ENCODE peak calls at places on chromosomes 7 and 10, in six cellular contexts. B is heart left ventricle, R is spleen, T is body of pancreas, U is HCT116, G is uterus. S is an unnamed sample.

GRCh38 chr10:30862486-30862885 is 169.2 kb downstream of the ZNF438 start:
- DNase-seq in B (no peak), R (no peak), T (no peak), U (no peak), G (no peak), S (no peak)

GRCh38 chr10:132705173-132705572 is 80.8 kb downstream of the NKX6-2 start:
- DNase-seq in B (peak; percentile 59), R (peak; percentile 73), T (no peak), U (no peak), G (no peak), S (peak; percentile 64)

GRCh38 chr10:110032801-110033723 is 25.3 kb downstream of the ADD3 start:
- DNase-seq in B (no peak), R (no peak), T (peak; percentile 65), U (no peak), G (no peak), S (peak; percentile 55)

GRCh38 chr7:147708871-147709270 is 881.7 kb upstream of the C7orf33 start:
- DNase-seq in B (no peak), R (no peak), T (no peak), U (no peak), G (no peak), S (no peak)

GRCh38 chr7:128021361-128021760 is 9.9 kb downstream of the LRRC4 start:
- DNase-seq in B (no peak), R (no peak), T (no peak), U (peak; percentile 19), G (no peak), S (no peak)

GRCh38 chr10:79084972-79085597 is 16.3 kb downstream of the ZMIZ1 start:
- DNase-seq in B (peak; percentile 63), R (peak; percentile 87), T (no peak), U (no peak), G (no peak), S (no peak)

GRCh38 chr7:70178787-70179186 is 580.5 kb downstream of the AUTS2 start:
- DNase-seq in B (no peak), R (no peak), T (no peak), U (no peak), G (no peak), S (no peak)

GRCh38 chr10:102517553-102517952 is 13.8 kb downstream of the SUFU start:
- DNase-seq in B (no peak), R (peak; percentile 9), T (no peak), U (no peak), G (no peak), S (no peak)

GRCh38 chr10:3948843-3949242 is 163.8 kb upstream of the KLF6 start:
- DNase-seq in B (no peak), R (no peak), T (peak; percentile 54), U (no peak), G (no peak), S (peak; percentile 54)

GRCh38 chr10:127907411-127908105 is 655 bp downstream of the PTPRE start:
- DNase-seq in B (peak; percentile 82), R (peak; percentile 86), T (no peak), U (no peak), G (no peak), S (peak; percentile 47)

GRCh38 chr10:64726466-64726865 is 1205.3 kb downstream of the REEP3 start:
- DNase-seq in B (no peak), R (no peak), T (no peak), U (no peak), G (no peak), S (no peak)

GRCh38 chr7:18771834-18772566 is 276.5 kb downstream of the HDAC9 start:
- DNase-seq in B (no peak), R (no peak), T (no peak), U (no peak), G (no peak), S (no peak)

GRCh38 chr10:31912898-31913847 is 15.5 kb downstream of the ARHGAP12 start:
- DNase-seq in B (no peak), R (no peak), T (no peak), U (no peak), G (no peak), S (no peak)

GRCh38 chr7:132935608-132936007 is 146.3 kb downstream of the CHCHD3 start:
- DNase-seq in B (no peak), R (no peak), T (no peak), U (no peak), G (no peak), S (no peak)

GRCh38 chr10:98582363-98582762 is 135.6 kb upstream of the HPS1 start:
- DNase-seq in B (no peak), R (no peak), T (no peak), U (no peak), G (no peak), S (no peak)

GRCh38 chr10:44339218-44339617 is 45.7 kb downstream of the CXCL12 start:
- DNase-seq in B (no peak), R (no peak), T (no peak), U (no peak), G (no peak), S (no peak)

GRCh38 chr7:137801003-137801402 is 45.8 kb downstream of the DGKI start:
- DNase-seq in B (no peak), R (no peak), T (no peak), U (no peak), G (no peak), S (no peak)

GRCh38 chr10:35421553-35422178 is 85.4 kb downstream of the CCNY start:
- DNase-seq in B (no peak), R (no peak), T (no peak), U (peak; percentile 35), G (peak; percentile 52), S (no peak)

GRCh38 chr7:33108591-33108930 is 643 bp downstream of the RP9 start:
- DNase-seq in B (no peak), R (no peak), T (no peak), U (no peak), G (no peak), S (no peak)

GRCh38 chr10:103254538-103255325 is 9.0 kb downstream of the RPEL1 start:
- DNase-seq in B (no peak), R (no peak), T (no peak), U (peak; percentile 61), G (no peak), S (no peak)

GRCh38 chr7:27435461-27435860 is 192.9 kb downstream of the EVX1 start:
- DNase-seq in B (no peak), R (no peak), T (no peak), U (no peak), G (no peak), S (no peak)

GRCh38 chr10:71255817-71256660 is 43.7 kb downstream of the UNC5B start:
- DNase-seq in B (peak; percentile 74), R (no peak), T (no peak), U (peak; percentile 56), G (peak; percentile 77), S (peak; percentile 74)

GRCh38 chr10:43392757-43393156 is 16.2 kb downstream of the HNRNPF start:
- DNase-seq in B (no peak), R (peak; percentile 11), T (no peak), U (no peak), G (no peak), S (no peak)

GRCh38 chr10:14009315-14010082 is 321.2 kb downstream of the FRMD4A start:
- DNase-seq in B (no peak), R (no peak), T (no peak), U (no peak), G (no peak), S (no peak)

GRCh38 chr7:137196665-137197064 is 146.9 kb downstream of the PTN start:
- DNase-seq in B (no peak), R (no peak), T (no peak), U (no peak), G (no peak), S (no peak)

GRCh38 chr10:128792426-128793140 is 666.4 kb upstream of the MKI67 start:
- DNase-seq in B (no peak), R (no peak), T (no peak), U (no peak), G (no peak), S (no peak)

GRCh38 chr7:98472391-98473002 is 71.6 kb upstream of the BAIAP2L1 start:
- DNase-seq in B (no peak), R (no peak), T (no peak), U (no peak), G (no peak), S (no peak)

GRCh38 chr10:72250666-72251065 is 23.1 kb upstream of the DDIT4 start:
- DNase-seq in B (peak; percentile 73), R (peak; percentile 63), T (no peak), U (no peak), G (peak; percentile 80), S (peak; percentile 43)

DNA sequence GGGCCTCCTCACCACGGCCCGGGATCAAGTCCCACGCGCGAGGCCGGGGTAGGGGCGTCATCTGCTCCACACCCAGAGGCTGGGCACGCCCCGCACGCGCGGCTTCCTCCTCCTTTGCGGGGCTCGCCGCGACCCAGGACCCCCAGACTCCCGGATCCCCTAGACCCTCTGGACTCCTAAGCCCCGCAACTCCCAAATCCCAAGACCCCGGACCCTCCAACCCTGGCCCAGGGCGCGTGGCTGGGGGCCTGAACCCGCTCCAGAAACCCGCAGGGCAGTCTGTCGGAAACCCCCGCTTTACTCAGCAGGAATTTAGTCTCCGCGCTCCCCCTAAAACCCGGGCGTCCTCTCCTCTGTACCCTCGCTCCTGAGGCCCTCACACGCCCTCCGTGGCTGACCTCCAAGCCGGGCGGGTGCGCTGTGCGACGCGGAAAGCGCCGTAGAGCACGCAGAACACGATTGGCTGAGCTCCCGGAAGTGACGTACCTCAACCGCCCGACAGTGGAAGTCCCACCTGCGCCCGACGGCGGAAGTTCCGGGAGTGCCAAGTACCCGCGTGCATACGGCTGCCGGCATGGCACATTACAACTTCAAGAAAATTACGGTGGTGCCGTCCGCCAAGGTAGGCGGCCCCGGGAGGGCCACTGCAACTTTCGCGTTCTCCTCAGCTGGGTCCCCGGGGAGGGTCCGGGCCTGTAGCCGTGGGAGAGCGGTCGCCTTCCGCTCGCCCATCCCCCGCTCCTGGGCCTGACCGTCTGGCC is at the start of gene GTPBP4:
- DNase-seq in B (peak; percentile 99), R (peak; percentile 99), T (peak; percentile 99), U (peak; percentile 94), G (peak; percentile 98), S (peak; percentile 100)
- TF ChIP-seq POLR2A in B (peak; percentile 66), R (no peak), T (peak; percentile 86), U (peak; percentile 32), G (peak; percentile 26), S (no peak)

GRCh38 chr7:17448479-17449423 is 150.3 kb downstream of the AHR start:
- DNase-seq in B (no peak), R (no peak), T (no peak), U (no peak), G (no peak), S (no peak)
- H3K9me3 ChIP-seq in B (peaks cover 21% of the 10 kb centered on the region), R (peaks cover 18% of the 10 kb centered on the region), T (peaks cover 5% of the 10 kb centered on the region), U (no peaks in the 10 kb centered on the region), G (no peaks in the 10 kb centered on the region), S (peaks cover 10% of the 10 kb centered on the region)

GRCh38 chr7:43314379-43315158 is 202.1 kb downstream of the HECW1 start:
- DNase-seq in B (no peak), R (no peak), T (no peak), U (no peak), G (no peak), S (no peak)
- TF ChIP-seq CTCF in B (no peak), R (no peak), T (no peak), U (no peak), G (no peak), S (no peak)

DNA sequence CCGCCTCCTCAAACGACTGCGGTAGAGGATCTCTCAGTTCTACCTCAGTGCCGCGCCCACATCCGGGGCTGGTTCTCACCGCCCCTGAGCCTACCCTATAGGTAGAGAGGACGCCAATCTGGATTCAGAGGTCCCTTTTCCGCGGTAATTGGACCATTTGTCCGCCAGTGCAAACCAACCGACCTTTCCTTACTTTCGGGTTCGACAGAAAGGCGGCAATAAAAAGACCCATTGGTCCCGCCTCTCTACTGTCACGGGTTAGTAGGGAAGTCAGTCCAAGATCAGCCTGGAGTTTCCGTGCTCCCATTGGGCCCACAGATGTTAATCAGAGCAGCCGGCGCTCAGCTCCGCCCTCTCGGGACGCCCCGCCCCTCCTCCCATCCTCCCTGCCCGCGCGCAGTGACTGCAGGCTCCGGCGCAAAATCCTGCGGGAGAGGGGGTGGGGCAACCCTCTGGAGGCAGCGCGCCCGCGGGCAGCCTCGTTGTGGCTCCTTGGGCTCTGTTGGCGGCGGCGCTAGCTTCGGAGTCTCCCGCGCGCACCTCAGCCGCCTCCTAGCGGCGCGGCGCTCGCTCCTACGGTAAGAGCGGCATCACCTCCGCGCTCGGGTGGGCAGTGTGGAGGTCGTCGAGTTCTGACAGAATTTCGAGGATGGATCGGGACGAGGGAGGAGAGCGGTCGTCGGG is at the start of the genes PHTF2 and TMEM60:
- DNase-seq in B (peak; percentile 99), R (peak; percentile 98), T (peak; percentile 99), U (peak; percentile 99), G (peak; percentile 98), S (peak; percentile 99)
- TF ChIP-seq POLR2A in B (no peak), R (peak; percentile 24), T (peak; percentile 90), U (peak; percentile 62), G (peak; percentile 71), S (no peak)